ENCODE peak calls at places on chromosomes 5 and 9, in six cellular contexts. K is skeletal muscle cell; A is lower leg skin; I is CD8-positive, alpha-beta memory T cell; N is heart right ventricle; T is IMR-90. S is an unnamed sample.

GRCh38 chr9:14888857-14889256 is 21.4 kb downstream of the FREM1 start:
- DNase-seq in I (no peak), A (no peak), N (no peak), T (no peak), K (no peak), S (no peak)

GRCh38 chr5:62985749-62986148 is 407.1 kb downstream of the LRRC70 start:
- DNase-seq in K (no peak), I (no peak), N (no peak), A (no peak), T (no peak), S (no peak)

GRCh38 chr5:75335952-75336624 is 932 bp upstream of the HMGCR start:
- DNase-seq in K (peak; percentile 77), N (no peak), I (peak; percentile 37), T (peak; percentile 88), A (no peak), S (peak; percentile 50)

GRCh38 chr5:132098151-132098594 is 24.6 kb downstream of the CSF2 start:
- DNase-seq in K (no peak), I (no peak), N (no peak), T (peak; percentile 74), A (peak; percentile 60), S (no peak)

GRCh38 chr5:69271376-69271775 is 36.7 kb downstream of the CDK7 start:
- DNase-seq in N (no peak), K (no peak), A (no peak), I (no peak), T (peak; percentile 60), S (no peak)

GRCh38 chr5:68554566-68555279 is 339.2 kb downstream of the PIK3R1 start:
- DNase-seq in K (peak; percentile 52), T (peak; percentile 59), I (no peak), N (peak; percentile 33), A (no peak), S (no peak)

GRCh38 chr9:132404228-132404881 is 2.3 kb downstream of the TTF1 start:
- DNase-seq in I (peak; percentile 17), T (no peak), A (no peak), N (no peak), K (no peak), S (no peak)

GRCh38 chr5:134411546-134412266 is at the start of gene CDKN2AIPNL:
- DNase-seq in T (peak; percentile 80), I (peak; percentile 87), N (peak; percentile 94), A (peak; percentile 97), K (peak; percentile 53), S (peak; percentile 61)

GRCh38 chr5:14794600-14795230 is 76.9 kb downstream of the ANKH start:
- DNase-seq in N (no peak), T (no peak), A (no peak), K (no peak), I (no peak), S (no peak)

GRCh38 chr9:77952641-77953341 is 78.8 kb downstream of the GNAQ start:
- DNase-seq in N (no peak), A (no peak), K (no peak), T (peak; percentile 49), I (no peak), S (no peak)
- H3K4me3 ChIP-seq in N (no peak overlapping the region), A (no peak overlapping the region), K (no peak overlapping the region), T (no peak overlapping the region), I (no peak overlapping the region), S (peak overlapping the region; percentile 8)

GRCh38 chr9:40927260-40927631 is 201.2 kb downstream of the FOXD4L6 start:
- DNase-seq in T (no peak), N (no peak), K (no peak), I (no peak), A (no peak), S (no peak)

GRCh38 chr9:40925149-40925548 is 203.3 kb downstream of the FOXD4L6 start:
- DNase-seq in N (no peak), T (no peak), I (no peak), K (no peak), A (no peak), S (no peak)

GRCh38 chr9:40926404-40927259 is 201.8 kb downstream of the FOXD4L6 start:
- DNase-seq in I (no peak), K (no peak), A (no peak), T (no peak), N (no peak), S (no peak)

GRCh38 chr9:40928803-40929487 is 199.5 kb downstream of the FOXD4L6 start:
- DNase-seq in I (no peak), A (no peak), T (no peak), N (no peak), K (no peak), S (no peak)

GRCh38 chr9:40927851-40928802 is 200.4 kb downstream of the FOXD4L6 start:
- DNase-seq in N (no peak), I (no peak), K (no peak), A (no peak), T (no peak), S (no peak)
- H3K4me3 ChIP-seq in N (no peak overlapping the region), I (no peak overlapping the region), K (no peak overlapping the region), A (no peak overlapping the region), T (no peak overlapping the region), S (no peak overlapping the region)

DNA sequence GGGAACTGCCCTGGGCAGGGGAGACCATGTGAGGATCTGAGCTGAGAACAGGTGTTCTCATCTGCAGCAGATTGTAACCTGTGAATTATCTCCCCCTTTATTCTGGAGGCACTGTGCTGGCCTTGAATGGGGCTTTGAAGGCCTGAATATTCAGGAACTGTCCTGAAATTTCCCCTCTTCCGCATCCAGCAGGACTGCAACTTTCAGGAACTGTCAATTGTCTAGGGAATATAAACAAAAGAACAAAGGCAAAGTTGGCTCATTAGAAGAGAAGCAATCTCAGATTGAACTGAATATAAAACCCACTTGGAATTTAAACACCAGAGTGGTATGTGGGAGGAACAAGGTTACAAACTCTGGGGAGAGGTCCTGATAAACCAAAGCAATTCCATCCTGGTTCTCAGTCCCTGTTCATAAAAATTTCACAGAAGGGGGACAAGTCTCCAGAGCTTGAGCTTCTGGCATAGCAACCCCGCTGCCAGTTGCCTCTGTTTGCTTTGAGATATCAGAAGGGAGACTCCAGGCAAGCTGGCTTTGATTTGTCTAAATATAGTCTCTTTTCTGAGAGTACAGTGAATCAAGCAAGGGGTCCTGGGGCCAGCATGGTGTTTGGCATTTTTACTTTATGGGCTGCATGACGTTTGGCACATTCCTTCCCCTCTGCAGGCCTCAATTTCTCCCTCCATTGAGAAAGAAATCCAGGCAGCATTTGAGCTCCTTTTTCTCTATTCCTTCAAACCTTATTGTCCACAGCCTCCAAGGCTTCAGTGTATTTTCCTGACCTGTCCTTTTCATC is 47.5 kb downstream of the ADRB2 start:
- DNase-seq in T (no peak), A (no peak), K (no peak), N (no peak), I (no peak), S (no peak)
- H3K4me3 ChIP-seq in T (no peak overlapping the region), A (no peak overlapping the region), K (no peak overlapping the region), N (no peak overlapping the region), I (no peak overlapping the region), S (no peak overlapping the region)

GRCh38 chr5:1011226-1011631 is 2.6 kb downstream of the NKD2 start:
- DNase-seq in I (no peak), N (peak; percentile 16), T (no peak), A (peak; percentile 83), K (no peak), S (no peak)

GRCh38 chr5:1009359-1010180 is 968 bp downstream of the NKD2 start:
- DNase-seq in K (no peak), A (peak; percentile 83), I (no peak), T (no peak), N (peak; percentile 15), S (no peak)

GRCh38 chr5:1011741-1012315 is 3.2 kb downstream of the NKD2 start:
- DNase-seq in N (no peak), K (no peak), T (no peak), I (no peak), A (peak; percentile 81), S (no peak)

GRCh38 chr5:1010181-1010510 is 1.5 kb downstream of the NKD2 start:
- DNase-seq in K (no peak), I (no peak), T (no peak), N (no peak), A (peak; percentile 78), S (no peak)

DNA sequence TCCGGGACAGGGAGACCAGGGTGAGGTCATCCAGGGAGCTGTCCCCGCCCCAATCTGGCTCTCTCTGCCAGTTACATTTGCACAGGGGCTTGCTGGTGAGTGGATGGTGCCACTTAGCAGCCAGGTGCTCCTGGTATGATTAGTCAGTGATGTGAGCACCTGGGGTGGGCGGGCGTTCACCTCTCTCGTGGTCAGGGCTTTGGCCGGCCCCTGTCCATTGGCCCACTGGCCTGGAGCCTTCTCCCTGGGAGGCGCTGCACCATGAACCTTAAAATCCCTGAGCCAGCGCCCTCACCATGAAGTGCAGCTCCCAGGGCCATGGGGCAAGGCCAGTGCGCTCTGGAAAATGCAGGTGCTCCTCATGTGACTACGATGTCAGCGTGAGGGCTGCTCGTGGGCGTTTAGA is 2.0 kb downstream of the NKD2 start:
- DNase-seq in N (peak; percentile 11), K (no peak), I (no peak), T (no peak), A (peak; percentile 74), S (no peak)
- H3K4me3 ChIP-seq in N (no peak overlapping the region), K (no peak overlapping the region), I (no peak overlapping the region), T (no peak overlapping the region), A (no peak overlapping the region), S (no peak overlapping the region)

GRCh38 chr5:40486437-40487270 is 193.1 kb upstream of the PTGER4 start:
- DNase-seq in I (peak; percentile 53), T (peak; percentile 29), K (no peak), N (no peak), A (no peak), S (no peak)
- H3K4me3 ChIP-seq in I (no peak overlapping the region), T (no peak overlapping the region), K (no peak overlapping the region), N (no peak overlapping the region), A (no peak overlapping the region), S (no peak overlapping the region)

GRCh38 chr5:142326480-142326938 is 1.7 kb upstream of the SPRY4 start:
- DNase-seq in K (no peak), T (no peak), A (no peak), N (no peak), I (no peak), S (no peak)
- H3K4me3 ChIP-seq in K (peak overlapping the region; percentile 92), T (peak overlapping the region; percentile 45), A (no peak overlapping the region), N (peak overlapping the region; percentile 80), I (peak overlapping the region; percentile 56), S (peak overlapping the region; percentile 69)